ENCODE peak calls at places on chromosome 10, in eight cellular contexts. R, U, P, H, Y, A, E and B are unnamed samples.

GRCh38 chr10:95434583-95434982 is 126.6 kb downstream of the SORBS1 start:
- DNase-seq in R (no peak), U (no peak), P (no peak), H (no peak), Y (no peak), A (no peak), E (no peak), B (no peak)

GRCh38 chr10:4655406-4655805 is 170.6 kb upstream of the AKR1E2 start:
- DNase-seq in R (no peak), U (no peak), P (no peak), H (no peak), Y (no peak), A (no peak), E (no peak), B (no peak)

GRCh38 chr10:69876286-69876685 is 74.6 kb downstream of the COL13A1 start:
- DNase-seq in R (no peak), U (no peak), P (no peak), H (no peak), Y (no peak), A (no peak), E (no peak), B (no peak)

GRCh38 chr10:77554996-77555397 is 82.6 kb downstream of the KCNMA1 start:
- DNase-seq in R (no peak), U (no peak), P (no peak), H (no peak), Y (no peak), A (no peak), E (no peak), B (no peak)

GRCh38 chr10:110376021-110376773 is 71.5 kb upstream of the SMNDC1 start:
- DNase-seq in R (no peak), U (no peak), P (peak), H (no peak), Y (peak), A (no peak), E (no peak), B (no peak)

GRCh38 chr10:58998924-58999713 is 177.3 kb upstream of the PHYHIPL start:
- DNase-seq in R (peak), U (peak), P (no peak), H (peak), Y (peak), A (no peak), E (no peak), B (no peak)

GRCh38 chr10:65769828-65770227 is 1156.0 kb upstream of the LRRTM3 start:
- DNase-seq in R (no peak), U (no peak), P (no peak), H (peak), Y (no peak), A (no peak), E (no peak), B (no peak)

GRCh38 chr10:94225589-94225988 is 137.2 kb downstream of the NOC3L start:
- DNase-seq in R (no peak), U (no peak), P (no peak), H (no peak), Y (no peak), A (peak), E (no peak), B (no peak)

GRCh38 chr10:26489081-26489480 is 50.9 kb downstream of the APBB1IP start:
- DNase-seq in R (no peak), U (no peak), P (no peak), H (no peak), Y (no peak), A (no peak), E (no peak), B (no peak)

GRCh38 chr10:114023198-114023597 is 20.5 kb upstream of the ADRB1 start:
- DNase-seq in R (no peak), U (no peak), P (no peak), H (peak), Y (no peak), A (no peak), E (no peak), B (no peak)

DNA sequence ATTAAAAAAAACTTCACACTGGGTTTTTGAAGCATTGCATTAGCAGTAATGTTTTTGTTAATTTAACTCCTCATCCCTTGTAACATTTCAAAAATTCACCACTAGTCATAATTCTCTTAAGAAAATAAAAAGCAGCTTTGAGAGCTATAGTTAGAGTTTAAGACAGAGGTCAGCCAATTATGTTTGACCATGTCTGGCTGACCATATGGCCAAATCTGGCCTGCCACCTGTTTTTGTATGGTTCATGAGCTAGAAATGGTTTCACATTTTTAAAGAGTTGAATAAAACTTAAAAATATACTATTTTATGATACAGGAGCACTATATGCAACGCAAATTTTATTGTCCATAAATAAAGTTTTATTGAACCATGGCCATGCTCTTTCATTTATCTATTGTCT is 73.0 kb upstream of the LRRTM3 start:
- DNase-seq in R (no peak), U (no peak), P (no peak), H (no peak), Y (no peak), A (no peak), E (no peak), B (no peak)
- H3K27ac ChIP-seq in R (no peak), U (no peak), P (no peak), H (no peak), Y (no peak), A (no peak), E (no peak), B (no peak)

DNA sequence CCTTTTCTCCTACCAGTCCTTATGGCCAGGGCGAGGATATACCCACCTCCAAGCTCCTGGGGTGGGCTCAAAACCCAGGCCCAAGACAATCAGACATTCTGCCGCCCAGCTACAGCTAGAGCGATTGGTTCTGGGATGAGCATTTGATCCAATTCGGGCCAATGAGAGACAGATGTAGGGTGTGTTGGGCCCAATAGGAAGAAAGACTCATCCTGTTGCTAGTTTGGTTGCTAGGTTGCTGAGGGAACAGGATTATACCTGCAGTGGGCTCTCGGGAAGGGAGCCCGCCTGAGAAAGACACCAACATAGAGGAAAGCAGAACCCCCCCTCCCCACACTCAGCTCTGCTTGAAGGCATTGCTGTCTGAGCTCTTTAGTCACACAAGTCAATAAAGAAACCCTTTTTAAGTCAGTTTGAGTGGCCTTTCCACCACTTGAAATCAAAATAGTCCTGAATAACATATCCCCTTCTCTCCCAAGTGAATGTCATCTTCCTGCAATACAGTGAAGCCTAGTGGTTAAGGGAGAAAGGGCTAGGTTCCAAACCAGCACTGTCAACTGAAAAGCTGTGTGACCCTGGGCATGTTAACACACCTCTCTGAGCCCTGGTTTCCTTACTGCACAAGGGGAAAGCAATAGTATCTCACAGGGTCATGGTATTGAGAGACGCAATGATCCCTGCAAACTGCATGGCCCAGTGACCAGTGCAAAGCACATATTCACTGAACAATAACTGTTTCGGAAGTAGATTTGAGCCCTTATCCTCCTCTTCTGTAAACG is 21.8 kb downstream of the ITPRIP start:
- DNase-seq in R (no peak), U (no peak), P (peak), H (no peak), Y (no peak), A (no peak), E (no peak), B (no peak)
- H3K27ac ChIP-seq in R (no peak), U (peak), P (peak), H (peak), Y (peak), A (no peak), E (no peak), B (peak)

GRCh38 chr10:124093076-124093773 is at the start of gene CHST15:
- DNase-seq in R (peak), U (no peak), P (no peak), H (peak), Y (peak), A (peak), E (peak), B (peak)

GRCh38 chr10:124095096-124095495 is 1.7 kb upstream of the CHST15 start:
- DNase-seq in R (no peak), U (no peak), P (no peak), H (no peak), Y (no peak), A (no peak), E (no peak), B (no peak)

GRCh38 chr10:124092270-124093075 is 925 bp downstream of the CHST15 start:
- DNase-seq in R (peak), U (no peak), P (peak), H (peak), Y (peak), A (peak), E (peak), B (no peak)

GRCh38 chr10:124096494-124096893 is 3.1 kb upstream of the CHST15 start:
- DNase-seq in R (no peak), U (no peak), P (no peak), H (no peak), Y (no peak), A (no peak), E (no peak), B (no peak)

GRCh38 chr10:124094419-124094785 is 1.0 kb upstream of the CHST15 start:
- DNase-seq in R (no peak), U (no peak), P (no peak), H (no peak), Y (no peak), A (no peak), E (no peak), B (no peak)
- H3K27ac ChIP-seq in R (peak), U (peak), P (peak), H (no peak), Y (peak), A (peak), E (no peak), B (peak)

GRCh38 chr10:96646251-96646740 is 59.5 kb upstream of the TM9SF3 start:
- DNase-seq in R (no peak), U (no peak), P (no peak), H (no peak), Y (no peak), A (no peak), E (no peak), B (no peak)
- H3K27ac ChIP-seq in R (no peak), U (no peak), P (peak), H (no peak), Y (no peak), A (no peak), E (no peak), B (no peak)

DNA sequence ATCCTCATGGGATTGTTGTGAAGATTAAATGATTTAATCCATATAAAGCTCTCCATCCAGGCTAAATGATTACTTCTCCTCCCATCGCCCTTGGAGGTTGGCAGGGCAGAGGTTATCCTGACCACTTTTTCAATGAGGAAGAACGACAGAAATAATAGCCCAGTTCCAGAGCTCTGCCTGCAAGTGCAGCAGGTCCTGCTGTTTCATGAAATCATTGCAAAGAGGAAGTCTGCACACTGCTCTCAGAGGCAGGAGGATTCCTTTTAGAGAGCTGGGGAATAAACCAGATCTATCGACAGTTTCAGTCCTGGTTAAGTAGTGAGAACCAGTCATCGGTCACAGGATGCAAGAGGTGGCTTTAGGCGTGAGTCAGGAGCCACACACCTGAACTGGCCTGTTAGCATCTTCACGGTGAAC is 25.0 kb upstream of the CDH23 start:
- DNase-seq in R (no peak), U (no peak), P (no peak), H (no peak), Y (no peak), A (no peak), E (no peak), B (no peak)
- H3K27ac ChIP-seq in R (no peak), U (no peak), P (peak), H (no peak), Y (no peak), A (no peak), E (no peak), B (no peak)

DNA sequence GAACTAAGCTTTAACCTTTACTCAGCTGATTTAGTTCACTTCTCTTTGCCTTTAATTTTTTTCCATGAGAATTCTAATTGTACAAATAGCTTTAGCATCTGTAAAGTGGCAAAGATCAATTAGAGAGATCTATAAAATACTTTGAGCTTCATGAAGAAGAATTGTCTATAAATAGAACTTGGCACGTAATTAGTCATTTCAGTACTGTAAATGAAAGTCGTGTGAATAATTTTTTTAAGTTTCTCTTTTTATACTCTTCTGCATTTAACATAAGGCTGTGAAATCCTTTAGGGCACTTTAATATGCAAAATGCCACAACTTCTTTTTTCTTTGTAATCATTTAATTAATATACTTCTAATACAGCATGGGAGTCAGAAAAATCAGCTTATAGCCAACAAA is 177.8 kb downstream of the CSTF2T start:
- DNase-seq in R (no peak), U (no peak), P (no peak), H (no peak), Y (no peak), A (no peak), E (no peak), B (no peak)
- H3K27ac ChIP-seq in R (no peak), U (no peak), P (no peak), H (no peak), Y (no peak), A (no peak), E (no peak), B (no peak)